ENCODE peak calls at places on chromosomes 5 and 9, in seven cellular contexts. I is DMS153; O is BE2C; H is stimulated activated CD4-positive, alpha-beta T cell treated with anti-CD3 and anti-CD28 coated beads, Interleukin-1b, Interleukin-23, amount 100 ng/mL, for 4 hours; L is aorta; P is EL; D is lower lobe of right lung. Y is an unnamed sample.

GRCh38 chr9:5442400-5443011 is 4.8 kb upstream of the PLGRKT start:
- DNase-seq in I (peak), O (no peak), H (no peak), L (no peak), P (peak), D (no peak), Y (peak)

GRCh38 chr9:88184986-88185385 is 46.7 kb upstream of the SPATA31C2 start:
- DNase-seq in I (no peak), O (peak), H (no peak), L (no peak), P (no peak), D (no peak), Y (no peak)

GRCh38 chr5:147426928-147427327 is 82.9 kb downstream of the DPYSL3 start:
- DNase-seq in I (no peak), O (no peak), H (no peak), L (no peak), P (no peak), D (no peak), Y (no peak)

GRCh38 chr9:35687306-35687705 is 2.4 kb downstream of the TPM2 start:
- DNase-seq in I (no peak), O (no peak), H (no peak), L (no peak), P (no peak), D (no peak), Y (no peak)

GRCh38 chr9:6079386-6079785 is 64.0 kb upstream of the RANBP6 start:
- DNase-seq in I (no peak), O (no peak), H (no peak), L (no peak), P (no peak), D (no peak), Y (no peak)

GRCh38 chr5:62149894-62150293 is 156.1 kb upstream of the KIF2A start:
- DNase-seq in I (no peak), O (no peak), H (no peak), L (no peak), P (no peak), D (no peak), Y (no peak)

GRCh38 chr5:96844476-96844990 is 31.8 kb upstream of the ERAP2 start:
- DNase-seq in I (no peak), O (peak), H (no peak), L (no peak), P (peak), D (no peak), Y (no peak)

GRCh38 chr9:34590376-34591090 is 1.0 kb upstream of the CNTFR start:
- DNase-seq in I (no peak), O (no peak), H (no peak), L (peak), P (no peak), D (peak), Y (no peak)

GRCh38 chr9:91066042-91066415 is 264.4 kb downstream of the SYK start:
- DNase-seq in I (no peak), O (no peak), H (no peak), L (no peak), P (no peak), D (no peak), Y (no peak)

GRCh38 chr9:20321683-20322082 is 300.6 kb downstream of the MLLT3 start:
- DNase-seq in I (peak), O (no peak), H (no peak), L (no peak), P (no peak), D (no peak), Y (no peak)

GRCh38 chr5:155983954-155984353 is 343.0 kb upstream of the SGCD start:
- DNase-seq in I (no peak), O (no peak), H (no peak), L (no peak), P (no peak), D (no peak), Y (no peak)

GRCh38 chr5:92769986-92770385 is 811.0 kb downstream of the NR2F1-AS1 start:
- DNase-seq in I (no peak), O (no peak), H (no peak), L (no peak), P (peak), D (no peak), Y (no peak)

GRCh38 chr9:16022228-16022627 is 469.4 kb downstream of the CCDC171 start:
- DNase-seq in I (no peak), O (no peak), H (no peak), L (no peak), P (no peak), D (no peak), Y (no peak)

GRCh38 chr5:39072915-39073758 is 1.1 kb downstream of the RICTOR start:
- DNase-seq in I (peak), O (peak), H (peak), L (peak), P (peak), D (peak), Y (peak)

GRCh38 chr5:42612997-42613396 is 143.6 kb upstream of the CCDC152 start:
- DNase-seq in I (no peak), O (no peak), H (no peak), L (no peak), P (no peak), D (no peak), Y (no peak)

Y was measured in endothelial cell.